ENCODE peak calls at places on chromosomes 16 and 17, in nine cellular contexts. F is foreskin fibroblast; T is naive thymus-derived CD8-positive, alpha-beta T cell; A is EL; V is AG08395; D is left ventricle myocardium inferior; Z is T-helper 1 cell; X is fibroblast of the aortic adventitia; P is transverse colon. I is an unnamed sample.
A peak's percentile ranks its signal among the peaks of the same experiment; 100 is the strongest.

GRCh38 chr16:89122322-89122831 is 28.7 kb downstream of the ACSF3 start:
- DNase-seq in A (no peak), F (no peak), P (peak; percentile 86), D (no peak), V (no peak), X (no peak), T (peak; percentile 84), Z (peak; percentile 52), I (no peak)

GRCh38 chr16:30004424-30004776 is 6.4 kb downstream of the DOC2A start:
- DNase-seq in Z (no peak), P (no peak), T (no peak), D (no peak), F (no peak), X (no peak), A (no peak), V (no peak), I (no peak)

GRCh38 chr16:11449716-11450115 is 104.5 kb downstream of the RMI2 start:
- DNase-seq in P (no peak), A (no peak), T (no peak), D (no peak), V (no peak), F (no peak), Z (no peak), X (no peak), I (no peak)

GRCh38 chr17:80359422-80360110 is 55.4 kb upstream of the ENDOV start:
- DNase-seq in P (no peak), V (no peak), D (no peak), X (no peak), A (no peak), Z (no peak), T (no peak), F (peak; percentile 1), I (peak; percentile 19)

GRCh38 chr16:85129846-85130706 is 17.8 kb upstream of the CIBAR2 start:
- DNase-seq in D (no peak), F (no peak), Z (no peak), V (peak; percentile 59), T (no peak), P (no peak), A (no peak), X (peak; percentile 79), I (peak; percentile 67)

GRCh38 chr17:42387663-42388380 is 420 bp downstream of the STAT3 start:
- DNase-seq in A (no peak), X (peak; percentile 34), Z (peak; percentile 25), F (no peak), D (peak; percentile 38), P (peak; percentile 69), T (no peak), V (no peak), I (peak; percentile 33)

GRCh38 chr17:21210411-21211076 is 3.4 kb downstream of the TMEM11 start:
- DNase-seq in Z (no peak), T (no peak), V (no peak), P (peak; percentile 40), F (no peak), D (no peak), A (no peak), X (no peak), I (no peak)

GRCh38 chr16:26731729-26732128 is 335.0 kb upstream of the C16orf82 start:
- DNase-seq in T (no peak), A (no peak), Z (no peak), F (no peak), P (no peak), V (no peak), D (no peak), X (no peak), I (no peak)

GRCh38 chr16:19481291-19481690 is 40.6 kb downstream of the GDE1 start:
- DNase-seq in A (no peak), F (no peak), V (no peak), P (no peak), Z (no peak), X (peak; percentile 8), T (no peak), D (no peak), I (peak; percentile 20)

GRCh38 chr17:46910179-46910927 is 12.6 kb upstream of the GOSR2 start:
- DNase-seq in V (no peak), X (no peak), P (no peak), F (no peak), T (no peak), D (no peak), A (no peak), Z (no peak), I (no peak)

GRCh38 chr16:30767767-30768465 is 5.8 kb downstream of the RNF40 start:
- DNase-seq in X (no peak), V (no peak), F (no peak), A (no peak), D (no peak), P (no peak), Z (no peak), T (no peak), I (no peak)

GRCh38 chr16:11308493-11309283 is 27.6 kb upstream of the PRM1 start:
- DNase-seq in V (no peak), F (no peak), X (no peak), Z (no peak), T (no peak), A (no peak), D (no peak), P (peak; percentile 52), I (no peak)

GRCh38 chr17:58520843-58521430 is 6.5 kb upstream of the MTMR4 start:
- DNase-seq in F (no peak), X (no peak), D (no peak), Z (no peak), A (peak; percentile 35), P (no peak), V (no peak), T (no peak), I (no peak)

GRCh38 chr16:85173077-85173980 is 61.1 kb upstream of the CIBAR2 start:
- DNase-seq in F (peak; percentile 90), P (no peak), V (peak; percentile 61), D (no peak), A (peak; percentile 88), Z (no peak), X (peak; percentile 79), T (no peak), I (peak; percentile 85)

GRCh38 chr17:67999291-67999911 is 3.1 kb upstream of the C17orf58 start:
- DNase-seq in D (no peak), V (peak; percentile 4), X (no peak), T (no peak), P (no peak), A (peak; percentile 39), Z (no peak), F (no peak), I (no peak)

GRCh38 chr17:44417553-44417952 is 28.1 kb upstream of the ITGA2B start:
- DNase-seq in A (peak; percentile 37), X (peak; percentile 93), F (peak; percentile 70), D (no peak), T (no peak), P (no peak), V (peak; percentile 14), Z (no peak), I (peak; percentile 95)

GRCh38 chr17:50018909-50019308 is 23.9 kb upstream of the DLX3 start:
- DNase-seq in Z (no peak), F (no peak), D (no peak), T (no peak), P (no peak), X (no peak), A (peak; percentile 25), V (no peak), I (peak; percentile 34)

GRCh38 chr16:57988929-57989328 is 11.5 kb downstream of the ZNF319 start:
- DNase-seq in T (no peak), A (no peak), Z (no peak), X (peak; percentile 28), F (no peak), D (peak; percentile 51), V (no peak), P (no peak), I (no peak)

GRCh38 chr17:62778990-62779681 is 29.0 kb downstream of the MARCHF10 start:
- DNase-seq in F (peak; percentile 98), D (no peak), P (peak; percentile 25), T (no peak), X (peak; percentile 74), A (peak; percentile 99), Z (no peak), V (peak; percentile 84), I (peak; percentile 99)

GRCh38 chr17:13421581-13421980 is 180.1 kb downstream of the HS3ST3A1 start:
- DNase-seq in D (no peak), Z (no peak), P (no peak), X (no peak), V (no peak), A (no peak), T (no peak), F (no peak), I (no peak)

GRCh38 chr16:82040296-82040695 is 5.2 kb downstream of the HSD17B2 start:
- DNase-seq in V (no peak), T (no peak), F (no peak), A (no peak), P (no peak), D (no peak), X (no peak), Z (no peak), I (no peak)

GRCh38 chr17:63414222-63414621 is 31.9 kb downstream of the CYB561 start:
- DNase-seq in Z (no peak), D (no peak), V (no peak), F (no peak), X (no peak), P (no peak), A (no peak), T (no peak), I (no peak)

GRCh38 chr17:41417576-41418015 is 6.8 kb downstream of the KRT37 start:
- DNase-seq in F (no peak), T (no peak), X (no peak), V (no peak), D (no peak), A (no peak), P (no peak), Z (no peak), I (no peak)

GRCh38 chr17:81999975-82000802 is 22.5 kb downstream of the CENPX start:
- DNase-seq in T (no peak), P (no peak), F (no peak), X (no peak), A (no peak), V (no peak), D (no peak), Z (no peak), I (no peak)

GRCh38 chr16:29962344-29962994 is 590 bp downstream of the TMEM219 start:
- DNase-seq in V (peak; percentile 58), D (no peak), X (peak; percentile 59), T (no peak), P (peak; percentile 48), A (peak; percentile 48), Z (no peak), F (no peak), I (peak; percentile 48)

GRCh38 chr16:24070851-24071250 is 185.3 kb upstream of the CACNG3 start:
- DNase-seq in F (no peak), T (no peak), X (no peak), V (peak; percentile 5), A (peak; percentile 32), Z (no peak), P (no peak), D (no peak), I (peak; percentile 6)

GRCh38 chr17:17940451-17940911 is 31.7 kb downstream of the TOM1L2 start:
- DNase-seq in F (peak; percentile 64), V (peak; percentile 47), T (no peak), P (no peak), A (peak; percentile 89), D (no peak), X (peak; percentile 50), Z (no peak), I (peak; percentile 40)

GRCh38 chr17:17748179-17748578 is 66.9 kb downstream of the RAI1 start:
- DNase-seq in D (no peak), X (no peak), Z (no peak), P (no peak), F (no peak), T (no peak), V (no peak), A (no peak), I (no peak)

GRCh38 chr17:7239091-7240027 is at the start of gene PHF23:
- DNase-seq in A (peak; percentile 100), D (peak; percentile 99), T (peak; percentile 92), F (peak; percentile 100), V (peak; percentile 100), X (peak; percentile 99), P (peak; percentile 99), Z (peak; percentile 94), I (peak; percentile 99)

GRCh38 chr17:80497726-80498241 is 21.4 kb upstream of the NPTX1 start:
- DNase-seq in Z (no peak), D (no peak), X (no peak), F (no peak), P (no peak), T (no peak), V (no peak), A (no peak), I (no peak)

GRCh38 chr16:82582971-82583370 is 43.8 kb upstream of the CDH13 start:
- DNase-seq in T (no peak), Z (no peak), X (no peak), V (no peak), A (no peak), F (no peak), P (no peak), D (no peak), I (no peak)

I was measured in fibroblast of lung.